ENCODE peak calls at places on chromosomes 3 and 15, in four cellular contexts. X is breast epithelium, T is body of pancreas, H is endothelial cell. W is an unnamed sample.

GRCh38 chr3:45211466-45212094 is 14.5 kb downstream of the TMEM158 start:
- DNase-seq in X (no peak), T (no peak), H (no peak), W (no peak)

GRCh38 chr15:69200773-69201745 is 40.6 kb downstream of the GLCE start:
- DNase-seq in X (no peak), T (no peak), H (no peak), W (no peak)

GRCh38 chr3:101809178-101810022 is 30.4 kb downstream of the NXPE3 start:
- DNase-seq in X (no peak), T (peak), H (peak), W (no peak)

GRCh38 chr15:57950381-57950946 is 115.0 kb downstream of the ALDH1A2 start:
- DNase-seq in X (no peak), T (no peak), H (no peak), W (no peak)

GRCh38 chr15:57334257-57334656 is 42.0 kb upstream of the CGNL1 start:
- DNase-seq in X (no peak), T (no peak), H (no peak), W (no peak)

GRCh38 chr15:55707523-55707922 is 35.4 kb downstream of the PRTG start:
- DNase-seq in X (no peak), T (no peak), H (no peak), W (no peak)

GRCh38 chr3:108459225-108459624 is 51.2 kb downstream of the MYH15 start:
- DNase-seq in X (no peak), T (no peak), H (no peak), W (no peak)

GRCh38 chr3:107394502-107394901 is 17.3 kb downstream of the CCDC54 start:
- DNase-seq in X (no peak), T (no peak), H (no peak), W (no peak)

GRCh38 chr3:143040264-143040879 is 39.0 kb downstream of the U2SURP start:
- DNase-seq in X (no peak), T (no peak), H (no peak), W (no peak)

GRCh38 chr3:99472385-99472784 is 166.0 kb upstream of the COL8A1 start:
- DNase-seq in X (no peak), T (no peak), H (no peak), W (no peak)

GRCh38 chr3:48518755-48519154 is 14.8 kb upstream of the SHISA5 start:
- DNase-seq in X (no peak), T (no peak), H (no peak), W (no peak)

GRCh38 chr15:59221479-59221878 is 14.8 kb downstream of the LDHAL6B start:
- DNase-seq in X (no peak), T (no peak), H (no peak), W (no peak)

GRCh38 chr3:183490653-183491052 is 62.2 kb upstream of the MCF2L2 start:
- DNase-seq in X (peak), T (no peak), H (peak), W (no peak)

GRCh38 chr3:145015243-145015642 is 1043.6 kb downstream of the DIPK2A start:
- DNase-seq in X (no peak), T (no peak), H (no peak), W (no peak)

DNA sequence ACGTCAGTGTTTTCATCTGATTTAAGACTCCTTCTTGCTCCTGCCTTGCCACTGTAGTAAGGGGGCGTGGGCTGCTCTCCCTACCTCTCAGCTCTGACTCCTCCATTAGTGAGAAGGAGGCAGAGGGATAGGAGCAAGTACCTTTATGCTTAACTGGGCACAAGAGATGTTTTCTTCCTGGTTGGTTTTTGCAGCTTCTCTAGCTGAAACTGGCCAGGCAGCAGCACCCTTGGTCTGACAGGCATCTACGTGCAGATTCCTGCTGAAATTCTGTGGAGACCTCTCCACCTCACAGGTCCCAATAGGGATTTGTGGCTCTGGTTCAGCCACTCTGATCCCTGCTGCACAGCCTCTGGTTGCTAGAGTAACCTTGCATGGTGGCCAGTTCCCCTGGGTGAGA is 132.5 kb downstream of the CACNA1D start:
- DNase-seq in X (no peak), T (no peak), H (no peak), W (no peak)
- TF ChIP-seq CTCF in X (no peak), T (no peak), H (no peak), W (no peak)

GRCh38 chr3:134481166-134481565 is 4.6 kb downstream of the ANAPC13 start:
- DNase-seq in X (no peak), T (no peak), H (no peak), W (no peak)

GRCh38 chr3:134483195-134483890 is 2.4 kb downstream of the ANAPC13 start:
- DNase-seq in X (no peak), T (no peak), H (no peak), W (no peak)

GRCh38 chr3:134485075-134485536 is 679 bp downstream of the ANAPC13 start:
- DNase-seq in X (no peak), T (peak), H (no peak), W (no peak)

GRCh38 chr3:134480546-134480945 is 5.2 kb downstream of the ANAPC13 start:
- DNase-seq in X (no peak), T (no peak), H (no peak), W (no peak)

DNA sequence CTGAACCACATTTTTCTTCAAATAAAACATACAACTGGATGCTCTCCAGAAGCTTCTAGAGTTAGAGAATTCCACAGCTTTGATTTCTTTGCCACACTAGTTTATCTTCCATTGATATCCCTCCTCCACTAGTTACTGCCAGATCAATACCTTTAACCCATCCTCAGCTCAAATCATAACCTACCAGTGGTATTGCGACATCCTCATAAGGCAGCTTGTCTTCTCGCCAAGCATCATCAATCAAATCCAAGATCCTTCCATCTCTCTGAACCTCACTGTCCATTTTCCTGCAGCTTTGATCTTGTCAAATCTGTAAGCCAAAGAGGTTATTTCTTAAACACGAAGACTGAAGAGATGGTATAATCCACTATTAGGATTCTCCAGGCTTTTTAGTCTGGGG is 3.2 kb downstream of the ANAPC13 start:
- DNase-seq in X (no peak), T (no peak), H (no peak), W (no peak)
- TF ChIP-seq CTCF in X (no peak), T (no peak), H (no peak), W (no peak)

GRCh38 chr3:65379223-65379622 is 659.5 kb downstream of the MAGI1 start:
- DNase-seq in X (no peak), T (no peak), H (no peak), W (no peak)

GRCh38 chr3:65376426-65376825 is 662.3 kb downstream of the MAGI1 start:
- DNase-seq in X (no peak), T (no peak), H (no peak), W (no peak)

GRCh38 chr3:65377637-65378036 is 661.1 kb downstream of the MAGI1 start:
- DNase-seq in X (no peak), T (no peak), H (no peak), W (no peak)
- TF ChIP-seq CTCF in X (no peak), T (no peak), H (no peak), W (no peak)

GRCh38 chr3:11529281-11529680 is 114.4 kb downstream of the VGLL4 start:
- DNase-seq in X (no peak), T (no peak), H (no peak), W (no peak)

GRCh38 chr3:11534011-11534782 is 109.5 kb downstream of the VGLL4 start:
- DNase-seq in X (peak), T (peak), H (no peak), W (no peak)

GRCh38 chr3:11534783-11535081 is 109.0 kb downstream of the VGLL4 start:
- DNase-seq in X (no peak), T (no peak), H (no peak), W (no peak)

GRCh38 chr3:11532865-11533490 is 110.7 kb downstream of the VGLL4 start:
- DNase-seq in X (no peak), T (no peak), H (no peak), W (no peak)

GRCh38 chr3:11530153-11530721 is 113.5 kb downstream of the VGLL4 start:
- DNase-seq in X (peak), T (no peak), H (no peak), W (no peak)
- TF ChIP-seq CTCF in X (no peak), T (no peak), H (no peak), W (no peak)

DNA sequence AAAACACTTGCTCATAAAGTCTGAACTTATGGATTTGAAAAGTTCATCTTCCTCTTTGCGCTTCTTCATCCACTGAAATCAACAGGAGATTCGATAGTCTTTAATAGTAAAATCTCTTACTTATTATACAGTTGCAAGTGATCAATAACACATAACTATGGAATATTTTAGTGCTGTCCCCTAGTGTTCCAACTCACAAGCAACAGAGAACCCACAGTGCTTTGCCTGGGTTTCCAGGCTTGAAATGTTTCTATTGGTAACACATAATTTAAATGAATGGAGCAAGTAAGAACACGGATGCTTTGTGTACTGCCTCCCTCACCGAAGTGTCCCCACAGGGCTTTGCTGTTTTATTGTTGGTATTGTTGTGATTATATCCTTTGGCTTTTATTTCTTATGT is 93.5 kb downstream of the WDR72 start:
- DNase-seq in X (no peak), T (no peak), H (no peak), W (no peak)
- TF ChIP-seq CTCF in X (no peak), T (peak), H (no peak), W (no peak)

GRCh38 chr15:38826880-38827279 is 262.3 kb upstream of the RASGRP1 start:
- DNase-seq in X (no peak), T (no peak), H (no peak), W (no peak)

GRCh38 chr15:38828031-38828532 is 263.5 kb upstream of the RASGRP1 start:
- DNase-seq in X (no peak), T (no peak), H (no peak), W (no peak)

GRCh38 chr15:38823272-38823671 is 258.7 kb upstream of the RASGRP1 start:
- DNase-seq in X (no peak), T (no peak), H (no peak), W (no peak)

GRCh38 chr15:38824719-38825118 is 260.1 kb upstream of the RASGRP1 start:
- DNase-seq in X (no peak), T (no peak), H (no peak), W (no peak)

GRCh38 chr15:38829086-38829485 is 264.5 kb upstream of the RASGRP1 start:
- DNase-seq in X (no peak), T (no peak), H (no peak), W (no peak)
- TF ChIP-seq CTCF in X (no peak), T (no peak), H (no peak), W (no peak)

GRCh38 chr15:33701304-33701696 is 267.0 kb upstream of the CHRM5 start:
- DNase-seq in X (no peak), T (no peak), H (no peak), W (no peak)
- TF ChIP-seq CTCF in X (no peak), T (no peak), H (no peak), W (no peak)

W was measured in omental fat pad.